ENCODE peak calls at places on chromosomes 1 and 21, in eight cellular contexts. K is thoracic aorta, J is tibial nerve, M is esophagus squamous epithelium, E is brain microvascular endothelial cell, H is iPS DF 6.9, A is PC-9, P is breast epithelium. F is an unnamed sample.
A peak's percentile ranks its signal among the peaks of the same experiment; 100 is the strongest.

GRCh38 chr1:147580609-147581008 is 39.3 kb downstream of the BCL9 start:
- DNase-seq in H (no peak), E (no peak), A (no peak), P (no peak), J (no peak), K (no peak), M (no peak), F (no peak)

GRCh38 chr1:232587141-232588008 is 42.6 kb downstream of the SIPA1L2 start:
- DNase-seq in H (no peak), A (no peak), E (no peak), M (no peak), J (no peak), P (no peak), K (no peak), F (no peak)

GRCh38 chr1:94778808-94779207 is 41.3 kb upstream of the SLC44A3 start:
- DNase-seq in K (no peak), E (no peak), A (peak; percentile 63), P (no peak), M (no peak), H (no peak), J (no peak), F (no peak)

GRCh38 chr1:228081578-228082259 is 789 bp upstream of the ARF1 start:
- DNase-seq in K (no peak), E (no peak), J (no peak), H (no peak), M (no peak), P (no peak), A (peak; percentile 46), F (no peak)

GRCh38 chr1:1732381-1732780 is 8.2 kb upstream of the CDK11A start:
- DNase-seq in M (no peak), E (no peak), K (no peak), H (no peak), A (no peak), J (no peak), P (no peak), F (no peak)

GRCh38 chr21:32334980-32335471 is 36.4 kb downstream of the MRAP start:
- DNase-seq in H (no peak), M (no peak), K (no peak), A (no peak), J (no peak), E (no peak), P (no peak), F (no peak)

GRCh38 chr1:40861227-40862003 is 748 bp downstream of the CITED4 start:
- DNase-seq in K (no peak), J (no peak), A (no peak), H (no peak), E (no peak), P (no peak), M (no peak), F (peak; percentile 22)

GRCh38 chr1:9724706-9725476 is 73.4 kb downstream of the PIK3CD start:
- DNase-seq in E (peak; percentile 21), K (no peak), H (peak; percentile 73), P (no peak), M (no peak), A (no peak), J (peak; percentile 23), F (peak; percentile 72)

GRCh38 chr1:87200875-87201638 is 127.6 kb upstream of the LMO4 start:
- DNase-seq in J (no peak), E (no peak), M (no peak), H (no peak), K (no peak), P (no peak), A (peak; percentile 96), F (no peak)

GRCh38 chr1:204592246-204592948 is 76.2 kb downstream of the MDM4 start:
- DNase-seq in P (no peak), M (no peak), K (no peak), H (no peak), E (no peak), J (no peak), A (no peak), F (no peak)

GRCh38 chr1:62682531-62682930 is 5.7 kb downstream of the DOCK7 start:
- DNase-seq in P (no peak), K (no peak), A (peak; percentile 42), M (no peak), H (no peak), E (no peak), J (no peak), F (no peak)

GRCh38 chr1:61083014-61083798 is 845 bp downstream of the NFIA start:
- DNase-seq in P (no peak), K (no peak), M (no peak), E (no peak), H (no peak), A (no peak), J (no peak), F (no peak)
- H3K27ac ChIP-seq in P (peak overlapping the region; percentile 86), K (peak overlapping the region; percentile 94), M (peak overlapping the region; percentile 95), E (peak overlapping the region; percentile 76), H (no peak overlapping the region), A (peak overlapping the region; percentile 30), J (peak overlapping the region; percentile 79), F (no peak overlapping the region)

GRCh38 chr1:157116735-157117103 is 17.1 kb upstream of the ETV3L start:
- DNase-seq in E (no peak), H (no peak), J (no peak), A (no peak), P (no peak), M (no peak), K (no peak), F (no peak)

GRCh38 chr1:157119448-157119847 is 18.7 kb downstream of the ETV3 start:
- DNase-seq in M (no peak), K (no peak), J (no peak), E (no peak), P (no peak), A (no peak), H (no peak), F (no peak)

GRCh38 chr1:157117527-157118057 is 18.0 kb upstream of the ETV3L start:
- DNase-seq in K (no peak), E (no peak), M (no peak), P (no peak), J (no peak), A (no peak), H (no peak), F (no peak)

GRCh38 chr1:157115851-157116734 is 16.5 kb upstream of the ETV3L start:
- DNase-seq in K (no peak), M (no peak), A (no peak), H (no peak), P (no peak), E (no peak), J (no peak), F (no peak)

DNA sequence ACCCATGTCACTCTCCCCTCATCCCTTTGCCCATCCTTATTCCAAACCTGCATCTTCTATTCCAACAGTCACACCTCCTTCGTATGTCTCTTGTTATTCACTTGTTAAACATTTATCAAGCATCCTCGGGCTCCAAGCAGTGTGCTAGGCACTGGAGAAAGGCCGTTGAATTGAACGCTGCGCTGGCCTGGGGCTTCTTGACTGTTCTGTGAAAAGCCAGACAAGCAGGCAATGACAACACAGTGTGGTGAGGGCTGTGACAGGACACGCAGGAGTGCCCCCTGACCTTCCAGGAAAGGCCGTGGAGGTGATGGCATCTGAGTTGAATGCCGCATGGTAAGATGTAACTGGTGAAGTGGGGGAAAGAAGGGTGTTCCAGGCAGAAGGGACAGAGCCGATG is 19.2 kb downstream of the ETV3 start:
- DNase-seq in M (no peak), P (no peak), H (no peak), A (no peak), E (no peak), K (no peak), J (no peak), F (no peak)
- H3K4me3 ChIP-seq in M (no peak overlapping the region), P (no peak overlapping the region), H (no peak overlapping the region), A (no peak overlapping the region), E (no peak overlapping the region), K (no peak overlapping the region), J (no peak overlapping the region), F (no peak overlapping the region)

DNA sequence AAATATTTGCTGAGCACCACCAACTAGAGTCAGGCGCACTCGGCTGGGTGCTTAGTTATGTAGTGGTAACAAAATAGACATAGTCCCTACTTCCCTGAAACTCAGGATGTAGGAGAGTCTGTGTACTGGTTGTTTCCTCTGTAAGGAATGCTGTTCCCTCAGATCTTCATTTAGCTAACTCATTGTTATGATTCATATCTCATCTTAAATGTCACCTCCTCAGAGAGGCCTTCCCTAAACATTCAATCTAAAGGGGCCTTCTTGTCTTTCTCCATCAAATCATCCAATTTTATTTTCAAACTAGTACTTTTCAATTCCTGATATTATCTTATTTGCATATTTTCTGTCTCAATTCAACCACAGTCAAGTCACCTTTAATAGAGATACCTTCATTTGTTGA is 132.9 kb downstream of the PIK3R3 start:
- DNase-seq in E (no peak), A (no peak), J (no peak), K (no peak), H (no peak), M (no peak), P (no peak), F (no peak)
- H3K27ac ChIP-seq in E (no peak overlapping the region), A (no peak overlapping the region), J (no peak overlapping the region), K (no peak overlapping the region), H (no peak overlapping the region), M (no peak overlapping the region), P (no peak overlapping the region), F (no peak overlapping the region)

GRCh38 chr21:27771938-27772505 is 805.1 kb upstream of the ADAMTS5 start:
- DNase-seq in H (no peak), E (no peak), J (no peak), A (no peak), M (no peak), K (no peak), P (no peak), F (no peak)

GRCh38 chr21:27772816-27773215 is 805.9 kb upstream of the ADAMTS5 start:
- DNase-seq in A (no peak), M (no peak), P (no peak), E (no peak), H (no peak), K (no peak), J (no peak), F (no peak)

GRCh38 chr21:27779604-27780003 is 812.7 kb upstream of the ADAMTS5 start:
- DNase-seq in A (no peak), J (no peak), K (no peak), H (no peak), M (no peak), E (no peak), P (no peak), F (no peak)

DNA sequence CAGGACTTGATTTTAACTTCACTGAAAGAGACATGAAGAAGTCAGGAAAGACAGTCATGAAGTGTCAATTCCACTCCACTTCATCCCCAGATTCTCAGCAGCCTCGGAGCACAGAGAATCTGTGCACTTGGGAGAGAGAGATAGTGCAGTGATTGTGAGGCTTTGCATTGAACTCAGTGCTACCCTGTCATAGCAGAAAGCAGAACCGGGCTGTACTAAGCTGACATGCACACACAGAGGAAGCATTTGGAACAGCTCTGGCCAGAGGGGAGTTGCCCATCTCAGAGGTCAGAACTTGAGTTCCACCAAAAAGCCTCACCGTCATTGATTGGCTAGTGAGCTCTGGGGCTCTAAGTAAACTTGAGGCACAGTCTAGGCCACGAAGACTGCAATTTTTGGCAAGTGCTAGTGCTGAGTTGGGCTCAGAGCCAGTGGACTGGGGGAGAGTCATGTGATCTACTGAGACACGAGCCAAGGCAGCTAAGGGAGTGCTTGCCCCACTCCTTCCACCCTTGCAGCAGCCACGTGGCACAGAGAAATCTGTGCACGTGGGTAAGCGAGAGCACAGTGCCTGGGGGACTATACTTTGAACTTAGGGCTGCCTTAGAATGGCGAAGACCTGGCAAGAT is 810.2 kb upstream of the ADAMTS5 start:
- DNase-seq in P (no peak), J (no peak), K (no peak), H (no peak), M (no peak), E (no peak), A (no peak), F (no peak)
- H3K4me3 ChIP-seq in P (no peak overlapping the region), J (no peak overlapping the region), K (no peak overlapping the region), H (no peak overlapping the region), M (no peak overlapping the region), E (no peak overlapping the region), A (no peak overlapping the region), F (no peak overlapping the region)

GRCh38 chr21:18460979-18461378 is 57.4 kb upstream of the TMPRSS15 start:
- DNase-seq in P (no peak), M (no peak), E (no peak), J (no peak), A (no peak), K (no peak), H (no peak), F (no peak)
- H3K27ac ChIP-seq in P (no peak overlapping the region), M (no peak overlapping the region), E (no peak overlapping the region), J (no peak overlapping the region), A (no peak overlapping the region), K (no peak overlapping the region), H (no peak overlapping the region), F (no peak overlapping the region)